ENCODE peak calls at places on chromosomes 1 and 21, in six cellular contexts. One of them, this sample, is unnamed.

GRCh38 chr1:12527564-12527963 is 90.4 kb downstream of the DHRS3 start:
- DNase-seq in mesothelial cell of epicardium: no peak
- DNase-seq in stimulated activated CD4-positive, alpha-beta T cell treated with anti-CD3 and anti-CD28 coated beads, Interleukin-4, amount 100 ng/mL, for 4 hours: no peak
- DNase-seq in omental fat pad: no peak
- DNase-seq in esophagus squamous epithelium: no peak
- DNase-seq in mucosa of descending colon: no peak
- DNase-seq in this sample: no peak

GRCh38 chr21:46412521-46413364 is 45.9 kb upstream of the DIP2A start:
- DNase-seq in mesothelial cell of epicardium: no peak
- DNase-seq in stimulated activated CD4-positive, alpha-beta T cell treated with anti-CD3 and anti-CD28 coated beads, Interleukin-4, amount 100 ng/mL, for 4 hours: no peak
- DNase-seq in omental fat pad: no peak
- DNase-seq in esophagus squamous epithelium: no peak
- DNase-seq in mucosa of descending colon: no peak
- DNase-seq in this sample: no peak

GRCh38 chr1:220370041-220370700 is 97.9 kb upstream of the RAB3GAP2 start:
- DNase-seq in mesothelial cell of epicardium: no peak
- DNase-seq in stimulated activated CD4-positive, alpha-beta T cell treated with anti-CD3 and anti-CD28 coated beads, Interleukin-4, amount 100 ng/mL, for 4 hours: no peak
- DNase-seq in omental fat pad: no peak
- DNase-seq in esophagus squamous epithelium: no peak
- DNase-seq in mucosa of descending colon: no peak
- DNase-seq in this sample: no peak

GRCh38 chr1:31112223-31112622 is 46.7 kb upstream of the PUM1 start:
- DNase-seq in mesothelial cell of epicardium: no peak
- DNase-seq in stimulated activated CD4-positive, alpha-beta T cell treated with anti-CD3 and anti-CD28 coated beads, Interleukin-4, amount 100 ng/mL, for 4 hours: no peak
- DNase-seq in omental fat pad: no peak
- DNase-seq in esophagus squamous epithelium: no peak
- DNase-seq in mucosa of descending colon: no peak
- DNase-seq in this sample: no peak

GRCh38 chr1:220528679-220529529 is 968 bp downstream of the MARK1 start:
- DNase-seq in mesothelial cell of epicardium: no peak
- DNase-seq in stimulated activated CD4-positive, alpha-beta T cell treated with anti-CD3 and anti-CD28 coated beads, Interleukin-4, amount 100 ng/mL, for 4 hours: no peak
- DNase-seq in omental fat pad: no peak
- DNase-seq in esophagus squamous epithelium: no peak
- DNase-seq in mucosa of descending colon: peak; percentile 14
- DNase-seq in this sample: peak; percentile 72

GRCh38 chr1:206835186-206835585 is 30.2 kb upstream of the IL20 start:
- DNase-seq in mesothelial cell of epicardium: no peak
- DNase-seq in stimulated activated CD4-positive, alpha-beta T cell treated with anti-CD3 and anti-CD28 coated beads, Interleukin-4, amount 100 ng/mL, for 4 hours: no peak
- DNase-seq in omental fat pad: no peak
- DNase-seq in esophagus squamous epithelium: no peak
- DNase-seq in mucosa of descending colon: no peak
- DNase-seq in this sample: no peak

GRCh38 chr1:165717918-165718515 is 19.7 kb upstream of the ALDH9A1 start:
- DNase-seq in mesothelial cell of epicardium: no peak
- DNase-seq in stimulated activated CD4-positive, alpha-beta T cell treated with anti-CD3 and anti-CD28 coated beads, Interleukin-4, amount 100 ng/mL, for 4 hours: no peak
- DNase-seq in omental fat pad: no peak
- DNase-seq in esophagus squamous epithelium: no peak
- DNase-seq in mucosa of descending colon: peak; percentile 82
- DNase-seq in this sample: no peak

GRCh38 chr1:28249013-28249870 is 10.1 kb upstream of the SESN2 start:
- DNase-seq in mesothelial cell of epicardium: no peak
- DNase-seq in stimulated activated CD4-positive, alpha-beta T cell treated with anti-CD3 and anti-CD28 coated beads, Interleukin-4, amount 100 ng/mL, for 4 hours: no peak
- DNase-seq in omental fat pad: no peak
- DNase-seq in esophagus squamous epithelium: no peak
- DNase-seq in mucosa of descending colon: peak; percentile 35
- DNase-seq in this sample: no peak

GRCh38 chr1:91862120-91862519 is 23.8 kb downstream of the TGFBR3 start:
- DNase-seq in mesothelial cell of epicardium: no peak
- DNase-seq in stimulated activated CD4-positive, alpha-beta T cell treated with anti-CD3 and anti-CD28 coated beads, Interleukin-4, amount 100 ng/mL, for 4 hours: no peak
- DNase-seq in omental fat pad: no peak
- DNase-seq in esophagus squamous epithelium: no peak
- DNase-seq in mucosa of descending colon: no peak
- DNase-seq in this sample: no peak

GRCh38 chr1:34460193-34460592 is 283.5 kb downstream of the C1orf94 start:
- DNase-seq in mesothelial cell of epicardium: no peak
- DNase-seq in stimulated activated CD4-positive, alpha-beta T cell treated with anti-CD3 and anti-CD28 coated beads, Interleukin-4, amount 100 ng/mL, for 4 hours: peak; percentile 24
- DNase-seq in omental fat pad: no peak
- DNase-seq in esophagus squamous epithelium: no peak
- DNase-seq in mucosa of descending colon: peak; percentile 73
- DNase-seq in this sample: no peak

This sample was measured in type B pancreatic cell.